ENCODE peak calls at places on chromosomes 12 and 14, in six cellular contexts. N is BJ, P is IMR-90, W is Peyer's patch, A is AG10803, B is A549. D is an unnamed sample.

GRCh38 chr12:3752741-3753486 is at the start of gene CRACR2A:
- DNase-seq in N (no peak), P (peak; percentile 31), W (peak; percentile 83), A (peak; percentile 66), B (peak; percentile 68), D (no peak)

GRCh38 chr14:52706286-52706685 is 714 bp upstream of the PSMC6 start:
- DNase-seq in N (no peak), P (peak; percentile 10), W (no peak), A (no peak), B (peak; percentile 20), D (no peak)

GRCh38 chr14:76782885-76783566 is 21.8 kb downstream of the VASH1 start:
- DNase-seq in N (no peak), P (no peak), W (no peak), A (no peak), B (no peak), D (no peak)

GRCh38 chr12:100823988-100824387 is 29.4 kb downstream of the ANO4 start:
- DNase-seq in N (peak; percentile 21), P (peak; percentile 69), W (no peak), A (peak; percentile 49), B (no peak), D (no peak)

GRCh38 chr12:94571556-94571955 is 78.8 kb downstream of the TMCC3 start:
- DNase-seq in N (no peak), P (peak; percentile 76), W (peak; percentile 80), A (no peak), B (peak; percentile 62), D (peak; percentile 64)

GRCh38 chr12:22461786-22462185 is 82.6 kb downstream of the C2CD5 start:
- DNase-seq in N (no peak), P (no peak), W (no peak), A (no peak), B (no peak), D (no peak)

GRCh38 chr12:118029166-118029565 is 12.7 kb downstream of the RFC5 start:
- DNase-seq in N (no peak), P (no peak), W (no peak), A (no peak), B (no peak), D (no peak)

GRCh38 chr14:97490521-97491070 is 693.4 kb downstream of the VRK1 start:
- DNase-seq in N (no peak), P (no peak), W (no peak), A (no peak), B (no peak), D (no peak)

GRCh38 chr14:63423889-63424288 is 105.2 kb upstream of the GPHB5 start:
- DNase-seq in N (no peak), P (no peak), W (no peak), A (no peak), B (no peak), D (no peak)

GRCh38 chr12:57813111-57813970 is 5.2 kb downstream of the AVIL start:
- DNase-seq in N (no peak), P (no peak), W (no peak), A (no peak), B (no peak), D (no peak)

GRCh38 chr12:13798162-13798561 is 183.2 kb downstream of the GRIN2B start:
- DNase-seq in N (no peak), P (no peak), W (no peak), A (no peak), B (no peak), D (no peak)

GRCh38 chr12:43880547-43880946 is 44.7 kb downstream of the TMEM117 start:
- DNase-seq in N (no peak), P (no peak), W (no peak), A (no peak), B (no peak), D (no peak)

GRCh38 chr12:111034911-111035577 is 114.7 kb upstream of the MYL2 start:
- DNase-seq in N (no peak), P (no peak), W (no peak), A (no peak), B (peak; percentile 29), D (no peak)

GRCh38 chr12:111033281-111034147 is 113.1 kb upstream of the MYL2 start:
- DNase-seq in N (no peak), P (no peak), W (no peak), A (no peak), B (no peak), D (no peak)

GRCh38 chr12:111035578-111036301 is 115.4 kb upstream of the MYL2 start:
- DNase-seq in N (no peak), P (no peak), W (no peak), A (no peak), B (no peak), D (no peak)

GRCh38 chr12:111031956-111032919 is 111.9 kb upstream of the MYL2 start:
- DNase-seq in N (no peak), P (no peak), W (no peak), A (no peak), B (no peak), D (no peak)

GRCh38 chr12:111034148-111034910 is 114.0 kb upstream of the MYL2 start:
- DNase-seq in N (no peak), P (no peak), W (no peak), A (no peak), B (no peak), D (no peak)
- H3K4me3 ChIP-seq in N (no peak within 1 kb of the TSS), P (no peak within 1 kb of the TSS), W (peak within 1 kb of the TSS; percentile 26), A (no peak within 1 kb of the TSS), B (peak within 1 kb of the TSS; percentile 61), D (no peak within 1 kb of the TSS)

GRCh38 chr12:91383106-91383505 is 200.5 kb upstream of the DCN start:
- DNase-seq in N (no peak), P (peak; percentile 18), W (no peak), A (no peak), B (no peak), D (no peak)

GRCh38 chr12:91380651-91381050 is 198.0 kb upstream of the DCN start:
- DNase-seq in N (no peak), P (no peak), W (no peak), A (peak; percentile 16), B (no peak), D (no peak)

GRCh38 chr12:91382081-91382543 is 199.5 kb upstream of the DCN start:
- DNase-seq in N (no peak), P (peak; percentile 80), W (peak; percentile 77), A (peak; percentile 67), B (peak; percentile 75), D (peak; percentile 51)

GRCh38 chr12:91379051-91379775 is 196.6 kb upstream of the DCN start:
- DNase-seq in N (no peak), P (no peak), W (no peak), A (peak; percentile 31), B (no peak), D (no peak)

DNA sequence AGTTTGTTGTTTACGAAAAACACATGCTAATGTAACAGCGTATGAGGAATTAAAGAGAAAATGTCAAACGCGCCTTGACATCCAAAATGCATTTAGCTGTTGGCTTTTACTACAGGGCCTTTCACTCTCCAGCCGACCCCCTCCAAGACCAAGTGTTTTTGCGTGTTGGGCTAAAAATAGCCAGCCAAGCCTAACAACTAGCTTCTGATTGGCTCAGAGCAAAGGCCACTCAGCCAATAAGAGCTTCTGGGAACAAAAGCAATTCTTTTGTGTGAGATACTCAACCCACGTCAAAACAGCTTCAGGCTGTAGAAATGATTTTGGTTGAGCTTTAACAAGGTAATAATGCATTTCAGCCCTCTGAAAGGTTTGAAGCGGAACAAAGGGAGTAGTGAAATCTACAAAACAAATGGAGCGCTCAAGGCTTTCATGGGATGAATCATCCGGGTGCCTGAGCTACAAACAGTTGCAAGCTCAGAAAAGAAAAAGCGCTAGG is 198.7 kb upstream of the DCN start:
- DNase-seq in N (peak; percentile 46), P (peak; percentile 86), W (no peak), A (peak; percentile 79), B (peak; percentile 11), D (peak; percentile 91)
- H3K4me3 ChIP-seq in N (peak overlapping the region; percentile 30), P (peak overlapping the region; percentile 77), W (peak overlapping the region; percentile 28), A (peak overlapping the region; percentile 53), B (no peak overlapping the region), D (no peak overlapping the region)

GRCh38 chr12:26831959-26832816 is 806 bp downstream of the ITPR2 start:
- DNase-seq in N (no peak), P (peak; percentile 80), W (peak; percentile 78), A (peak; percentile 75), B (peak; percentile 77), D (peak; percentile 26)

GRCh38 chr12:26832817-26833691 is at the start of gene ITPR2:
- DNase-seq in N (no peak), P (peak; percentile 78), W (peak; percentile 96), A (peak; percentile 82), B (peak; percentile 88), D (peak; percentile 41)

GRCh38 chr12:26830358-26830757 is 2.6 kb downstream of the ITPR2 start:
- DNase-seq in N (no peak), P (no peak), W (no peak), A (no peak), B (no peak), D (no peak)

GRCh38 chr12:26828315-26828714 is 4.7 kb downstream of the ITPR2 start:
- DNase-seq in N (no peak), P (no peak), W (no peak), A (no peak), B (no peak), D (no peak)

DNA sequence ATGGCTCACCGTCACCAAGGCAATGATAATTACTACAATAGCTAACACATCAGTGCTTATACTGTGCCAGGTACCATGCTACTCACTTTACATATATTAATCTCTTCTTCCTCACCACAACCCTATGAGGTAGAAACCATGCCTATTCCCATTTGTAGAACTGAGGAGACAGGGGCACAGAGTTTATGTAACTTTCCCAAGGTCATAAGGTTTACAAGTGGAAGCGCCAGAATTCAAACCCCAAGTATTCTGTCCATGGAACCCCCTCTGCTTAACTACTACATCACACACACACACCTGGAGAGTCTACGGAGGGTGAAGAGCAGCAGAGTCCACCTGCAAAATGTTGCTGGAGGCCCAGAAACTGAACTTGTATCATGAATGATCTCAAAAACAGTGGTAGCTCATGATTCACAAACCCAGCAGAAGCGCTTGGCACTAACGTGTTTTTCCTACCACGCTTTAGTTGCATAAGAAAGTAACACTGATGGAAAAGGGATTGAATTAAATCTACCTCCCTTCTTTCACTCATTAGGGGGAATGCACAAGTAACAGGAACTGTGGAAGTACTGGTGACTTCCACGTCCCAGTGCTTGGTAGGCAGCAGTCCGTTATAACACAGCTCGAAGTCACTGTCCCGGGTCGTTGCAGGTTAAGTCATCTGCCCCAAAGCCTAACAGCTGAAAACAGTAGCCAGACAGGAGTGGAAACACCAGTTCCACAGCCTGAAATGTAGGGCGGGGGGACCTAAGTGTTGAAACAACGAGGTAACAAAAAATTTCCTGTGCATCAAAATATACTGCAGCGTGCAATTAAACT is 2.0 kb downstream of the ITPR2 start:
- DNase-seq in N (no peak), P (no peak), W (no peak), A (no peak), B (no peak), D (no peak)
- H3K4me3 ChIP-seq in N (no peak overlapping the region), P (no peak overlapping the region), W (peak overlapping the region; percentile 23), A (no peak overlapping the region), B (no peak overlapping the region), D (no peak overlapping the region)

GRCh38 chr14:103102689-103103260 is 8.2 kb downstream of the EXOC3L4 start:
- DNase-seq in N (no peak), P (no peak), W (no peak), A (no peak), B (no peak), D (no peak)

GRCh38 chr14:103104389-103104653 is 9.8 kb downstream of the EXOC3L4 start:
- DNase-seq in N (no peak), P (no peak), W (no peak), A (no peak), B (no peak), D (no peak)

GRCh38 chr14:103105580-103106168 is 11.1 kb downstream of the EXOC3L4 start:
- DNase-seq in N (no peak), P (no peak), W (no peak), A (no peak), B (no peak), D (no peak)

GRCh38 chr14:103103461-103104388 is 9.2 kb downstream of the EXOC3L4 start:
- DNase-seq in N (no peak), P (peak; percentile 35), W (peak; percentile 86), A (peak; percentile 66), B (peak; percentile 95), D (no peak)

GRCh38 chr14:103104654-103105511 is 10.4 kb downstream of the EXOC3L4 start:
- DNase-seq in N (no peak), P (peak; percentile 50), W (peak; percentile 89), A (peak; percentile 58), B (peak; percentile 81), D (no peak)
- H3K4me3 ChIP-seq in N (no peak overlapping the region), P (no peak overlapping the region), W (peak overlapping the region; percentile 20), A (no peak overlapping the region), B (peak overlapping the region; percentile 42), D (no peak overlapping the region)

D was measured in kidney epithelial cell.